ENCODE peak calls at places on chromosomes 2 and 18, in eight cellular contexts. G, X, D, M, Q, T, R and I are unnamed samples.

GRCh38 chr2:13597176-13597575 is 880.4 kb downstream of the TRIB2 start:
- DNase-seq in G (no peak), X (no peak), D (no peak), M (no peak), Q (no peak), T (no peak), R (no peak), I (no peak)

GRCh38 chr2:172248381-172249173 is 145.9 kb upstream of the DLX2 start:
- DNase-seq in G (peak; percentile 63), X (no peak), D (no peak), M (no peak), Q (no peak), T (no peak), R (no peak), I (peak; percentile 48)

GRCh38 chr2:42510191-42510929 is 16.6 kb upstream of the KCNG3 start:
- DNase-seq in G (no peak), X (no peak), D (no peak), M (no peak), Q (no peak), T (no peak), R (peak; percentile 14), I (no peak)

GRCh38 chr2:240308111-240308651 is 127.3 kb upstream of the GPC1 start:
- DNase-seq in G (no peak), X (no peak), D (no peak), M (peak; percentile 37), Q (peak; percentile 30), T (no peak), R (no peak), I (no peak)

GRCh38 chr2:220134756-220135534 is 507.5 kb downstream of the SLC4A3 start:
- DNase-seq in G (peak; percentile 37), X (no peak), D (no peak), M (peak; percentile 10), Q (no peak), T (no peak), R (no peak), I (peak; percentile 9)

GRCh38 chr2:199798004-199798403 is 53.0 kb downstream of the FTCDNL1 start:
- DNase-seq in G (no peak), X (no peak), D (no peak), M (no peak), Q (no peak), T (no peak), R (no peak), I (no peak)

GRCh38 chr2:144944506-144945230 is 424.7 kb upstream of the ZEB2 start:
- DNase-seq in G (peak; percentile 56), X (no peak), D (no peak), M (no peak), Q (no peak), T (no peak), R (no peak), I (no peak)

GRCh38 chr2:148813603-148814065 is 61.4 kb upstream of the KIF5C start:
- DNase-seq in G (no peak), X (no peak), D (no peak), M (peak; percentile 83), Q (no peak), T (no peak), R (peak; percentile 18), I (no peak)

GRCh38 chr2:66839551-66840320 is 404.8 kb downstream of the MEIS1 start:
- DNase-seq in G (peak; percentile 100), X (peak; percentile 66), D (no peak), M (no peak), Q (no peak), T (no peak), R (no peak), I (no peak)

GRCh38 chr18:34223164-34223892 is 1.4 kb downstream of the NOL4 start:
- DNase-seq in G (no peak), X (peak; percentile 5), D (no peak), M (peak; percentile 82), Q (no peak), T (no peak), R (no peak), I (no peak)

GRCh38 chr2:162075689-162076132 is 1.7 kb upstream of the DPP4 start:
- DNase-seq in G (peak; percentile 82), X (no peak), D (no peak), M (no peak), Q (no peak), T (no peak), R (no peak), I (no peak)

GRCh38 chr2:120177011-120177621 is 46.1 kb downstream of the TMEM185B start:
- DNase-seq in G (no peak), X (no peak), D (no peak), M (no peak), Q (no peak), T (no peak), R (peak; percentile 29), I (no peak)

GRCh38 chr2:207513577-207514257 is 16.0 kb upstream of the CREB1 start:
- DNase-seq in G (peak; percentile 96), X (no peak), D (no peak), M (no peak), Q (no peak), T (no peak), R (no peak), I (peak; percentile 46)

GRCh38 chr2:25453199-25453903 is 111.6 kb upstream of the DNMT3A start:
- DNase-seq in G (peak; percentile 10), X (no peak), D (no peak), M (no peak), Q (no peak), T (no peak), R (no peak), I (no peak)

DNA sequence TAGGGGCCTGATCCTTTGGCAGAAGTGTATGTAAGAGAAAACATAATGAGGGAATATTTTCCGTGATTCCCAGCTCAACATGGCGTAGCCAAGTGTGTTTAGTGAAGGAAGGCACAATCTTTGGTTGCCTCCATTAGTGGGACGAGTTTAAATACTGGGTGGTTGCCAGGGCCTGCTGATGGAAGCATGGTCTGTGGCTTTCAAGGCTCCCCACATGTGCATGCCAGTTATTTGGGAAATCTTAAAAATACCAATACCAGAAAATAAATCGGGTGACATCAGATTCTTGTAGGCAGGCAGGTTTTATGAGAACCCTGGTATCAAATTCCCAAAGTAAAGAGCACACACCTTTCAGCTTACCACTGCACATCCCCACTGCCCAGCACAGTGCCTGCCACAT is 7.1 kb downstream of the MYL12A start:
- DNase-seq in G (no peak), X (no peak), D (no peak), M (no peak), Q (no peak), T (no peak), R (no peak), I (no peak)
- TF ChIP-seq POLR2A in G (no peak), X (no peak), D (no peak), M (no peak), Q (no peak), T (no peak), R (no peak), I (no peak)

DNA sequence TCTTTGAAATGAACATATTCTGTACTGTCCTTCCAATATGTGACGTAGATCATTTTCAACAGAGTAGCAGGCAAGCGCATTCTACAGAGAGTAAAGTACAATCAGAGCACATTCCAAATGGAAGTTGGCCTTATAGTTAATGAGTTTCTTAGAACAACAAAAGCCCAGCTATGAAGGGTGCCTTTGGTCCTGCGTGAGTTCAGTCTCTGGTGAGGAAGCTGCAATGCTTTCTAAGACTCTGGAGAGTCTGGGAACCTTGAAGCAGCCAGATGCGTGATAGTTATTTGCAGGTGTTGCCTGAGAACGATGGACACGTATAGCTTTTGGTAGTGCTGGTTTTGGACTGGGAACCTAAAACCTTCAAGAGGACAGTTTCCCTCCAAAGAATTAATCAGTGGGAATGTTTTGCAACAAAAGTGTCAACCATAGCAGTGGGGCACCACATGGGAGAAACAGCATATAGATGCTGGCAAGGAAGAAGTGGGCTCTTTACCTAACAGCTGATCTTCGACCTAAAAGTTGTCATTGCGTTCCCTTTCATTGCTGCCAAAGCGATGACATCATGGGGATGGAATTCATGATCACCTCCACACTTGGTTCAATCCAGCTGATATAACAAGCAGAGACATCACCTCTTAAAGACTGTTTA is 9.3 kb upstream of the SNORC start:
- DNase-seq in G (no peak), X (no peak), D (no peak), M (no peak), Q (no peak), T (no peak), R (no peak), I (no peak)
- TF ChIP-seq POLR2A in G (no peak), X (no peak), D (no peak), M (no peak), Q (no peak), T (no peak), R (no peak), I (no peak)

GRCh38 chr2:79984476-79984875 is 320.1 kb downstream of the LRRTM1 start:
- DNase-seq in G (peak; percentile 55), X (no peak), D (no peak), M (no peak), Q (no peak), T (no peak), R (no peak), I (no peak)

GRCh38 chr2:79982445-79982844 is 322.1 kb downstream of the LRRTM1 start:
- DNase-seq in G (no peak), X (peak; percentile 12), D (no peak), M (peak; percentile 73), Q (no peak), T (no peak), R (no peak), I (no peak)

GRCh38 chr2:79985145-79985544 is 319.4 kb downstream of the LRRTM1 start:
- DNase-seq in G (no peak), X (no peak), D (no peak), M (no peak), Q (no peak), T (no peak), R (no peak), I (no peak)

GRCh38 chr2:79981316-79981715 is 323.2 kb downstream of the LRRTM1 start:
- DNase-seq in G (no peak), X (no peak), D (no peak), M (no peak), Q (no peak), T (no peak), R (no peak), I (no peak)

GRCh38 chr2:79985571-79985970 is 319.0 kb downstream of the LRRTM1 start:
- DNase-seq in G (no peak), X (no peak), D (no peak), M (no peak), Q (no peak), T (no peak), R (no peak), I (no peak)
- TF ChIP-seq POLR2A in G (no peak), X (no peak), D (no peak), M (no peak), Q (no peak), T (no peak), R (no peak), I (no peak)

DNA sequence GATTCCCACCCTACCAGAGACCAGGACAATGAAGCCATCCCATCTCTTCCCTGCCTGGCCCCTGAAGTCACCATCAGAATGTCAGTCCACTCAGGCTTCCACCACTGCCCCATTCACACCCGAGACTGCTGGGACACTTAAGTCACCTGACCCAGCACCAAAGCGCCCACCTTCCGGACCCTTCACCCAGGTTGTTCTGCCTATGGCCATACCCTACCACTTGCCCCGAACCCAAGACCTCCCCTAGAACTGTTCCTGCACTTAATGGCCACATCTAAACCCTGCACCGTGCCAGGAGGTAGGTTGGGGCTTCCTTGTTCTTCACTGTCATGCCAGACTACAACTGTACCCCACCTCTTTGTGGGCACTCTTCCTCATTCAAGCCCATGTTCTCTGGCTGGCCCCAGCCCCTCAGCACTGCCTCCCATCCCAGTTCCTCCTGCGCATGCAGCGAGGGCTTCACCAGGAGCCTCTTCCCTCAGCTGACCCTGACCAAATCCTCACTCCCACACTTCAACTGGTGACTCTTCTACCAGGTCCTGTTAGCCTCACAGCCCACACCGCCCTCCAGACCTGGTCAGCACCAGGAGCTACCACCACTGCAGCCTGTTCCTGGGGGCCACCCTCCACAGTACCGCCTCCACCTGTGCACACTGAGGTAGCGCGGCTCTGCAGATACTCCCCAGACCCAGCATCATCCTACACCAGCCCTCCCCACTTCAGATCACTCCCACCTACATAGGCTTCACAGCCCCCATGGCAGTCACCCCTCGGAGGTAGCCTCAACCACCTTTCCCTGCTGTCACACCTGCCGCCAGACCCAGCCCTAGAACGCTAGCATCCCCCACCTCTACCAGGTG is 8.3 kb upstream of the ADRA2B start:
- DNase-seq in G (no peak), X (no peak), D (no peak), M (no peak), Q (no peak), T (no peak), R (no peak), I (no peak)
- TF ChIP-seq POLR2A in G (no peak), X (no peak), D (no peak), M (no peak), Q (no peak), T (no peak), R (no peak), I (no peak)